ENCODE peak calls at places on chromosomes 6 and 20, in four cellular contexts. One of them, this sample, is unnamed.

GRCh38 chr6:146244630-146245143 is 215.8 kb downstream of the GRM1 start:
- DNase-seq in occipital lobe: no peak
- DNase-seq in H7: no peak
- DNase-seq in endothelial cell: no peak
- DNase-seq in this sample: no peak

GRCh38 chr6:24844903-24845302 is 46.2 kb upstream of the ARMH2 start:
- DNase-seq in endothelial cell: no peak
- DNase-seq in occipital lobe: no peak
- DNase-seq in H7: no peak
- DNase-seq in this sample: no peak

GRCh38 chr20:52985687-52986086 is 13.5 kb downstream of the TSHZ2 start:
- DNase-seq in endothelial cell: no peak
- DNase-seq in H7: no peak
- DNase-seq in occipital lobe: no peak
- DNase-seq in this sample: no peak

GRCh38 chr6:147390909-147391536 is 117.5 kb upstream of the SAMD5 start:
- DNase-seq in occipital lobe: no peak
- DNase-seq in H7: peak
- DNase-seq in endothelial cell: peak
- DNase-seq in this sample: no peak

GRCh38 chr20:5191829-5192569 is 65.2 kb downstream of the CDS2 start:
- DNase-seq in occipital lobe: peak
- DNase-seq in H7: peak
- DNase-seq in endothelial cell: peak
- DNase-seq in this sample: no peak

GRCh38 chr6:36998723-36999466 is 6.6 kb upstream of the FGD2 start:
- DNase-seq in H7: no peak
- DNase-seq in endothelial cell: no peak
- DNase-seq in occipital lobe: no peak
- DNase-seq in this sample: no peak

GRCh38 chr20:51625105-51625504 is 82.6 kb upstream of the NFATC2 start:
- DNase-seq in occipital lobe: no peak
- DNase-seq in endothelial cell: no peak
- DNase-seq in H7: no peak
- DNase-seq in this sample: no peak

GRCh38 chr20:12207875-12208274 is 290.2 kb downstream of the BTBD3 start:
- DNase-seq in endothelial cell: peak
- DNase-seq in occipital lobe: no peak
- DNase-seq in H7: peak
- DNase-seq in this sample: peak

GRCh38 chr6:115131709-115132490 is 789.1 kb upstream of the HS3ST5 start:
- DNase-seq in occipital lobe: no peak
- DNase-seq in endothelial cell: no peak
- DNase-seq in H7: no peak
- DNase-seq in this sample: no peak

GRCh38 chr6:85401186-85402062 is 48.5 kb upstream of the NT5E start:
- DNase-seq in occipital lobe: no peak
- DNase-seq in endothelial cell: no peak
- DNase-seq in H7: no peak
- DNase-seq in this sample: no peak